ENCODE peak calls at places on chromosomes 11 and 22, in nine cellular contexts. V is GM19239, G is cardiac septum, T is EH, C is Calu3, Q is HEK293T, P is T-helper 17 cell, L is ureter, J is G401. I is an unnamed sample.

GRCh38 chr11:121510438-121510837 is 57.7 kb upstream of the SORL1-AS1 start:
- DNase-seq in V (no peak), G (no peak), T (no peak), C (no peak), Q (no peak), P (no peak), L (no peak), J (no peak), I (no peak)

GRCh38 chr11:128686745-128687177 is 7.1 kb upstream of the FLI1 start:
- DNase-seq in V (peak), G (no peak), T (peak), C (no peak), Q (no peak), P (peak), L (no peak), J (no peak), I (peak)

GRCh38 chr22:48876951-48877350 is 950.7 kb downstream of the BRD1 start:
- DNase-seq in V (no peak), G (no peak), T (no peak), C (no peak), Q (no peak), P (no peak), L (no peak), J (no peak), I (no peak)

GRCh38 chr11:75427181-75427580 is 5.8 kb downstream of the KLHL35 start:
- DNase-seq in V (no peak), G (no peak), T (no peak), C (no peak), Q (no peak), P (no peak), L (no peak), J (no peak), I (no peak)

GRCh38 chr11:128711136-128711535 is 17.3 kb downstream of the FLI1 start:
- DNase-seq in V (no peak), G (no peak), T (peak), C (no peak), Q (no peak), P (no peak), L (no peak), J (no peak), I (peak)

GRCh38 chr11:122784325-122785155 is 53.8 kb upstream of the CRTAM start:
- DNase-seq in V (no peak), G (no peak), T (peak), C (no peak), Q (no peak), P (no peak), L (peak), J (peak), I (peak)

GRCh38 chr11:32489464-32489863 is 54.1 kb upstream of the WT1 start:
- DNase-seq in V (no peak), G (peak), T (no peak), C (no peak), Q (no peak), P (no peak), L (no peak), J (no peak), I (no peak)

GRCh38 chr22:27284314-27284713 is 517.2 kb downstream of the MN1 start:
- DNase-seq in V (no peak), G (no peak), T (no peak), C (no peak), Q (no peak), P (no peak), L (no peak), J (no peak), I (no peak)

GRCh38 chr11:81203876-81204275 is 1529.8 kb downstream of the FAM181B start:
- DNase-seq in V (no peak), G (no peak), T (no peak), C (no peak), Q (no peak), P (no peak), L (no peak), J (no peak), I (no peak)

GRCh38 chr11:96393753-96394348 is 4.0 kb downstream of the JRKL start:
- DNase-seq in V (no peak), G (no peak), T (peak), C (no peak), Q (peak), P (no peak), L (no peak), J (peak), I (peak)

GRCh38 chr22:20058989-20059770 is 20.9 kb upstream of the DGCR8 start:
- DNase-seq in V (no peak), G (no peak), T (no peak), C (no peak), Q (no peak), P (no peak), L (no peak), J (no peak), I (no peak)

GRCh38 chr22:30104501-30105156 is 24.4 kb downstream of the HORMAD2 start:
- DNase-seq in V (no peak), G (no peak), T (peak), C (no peak), Q (no peak), P (no peak), L (no peak), J (no peak), I (no peak)

GRCh38 chr22:33842006-33842354 is 78.3 kb downstream of the LARGE1 start:
- DNase-seq in V (no peak), G (no peak), T (no peak), C (no peak), Q (no peak), P (no peak), L (no peak), J (no peak), I (no peak)

GRCh38 chr22:43883719-43884415 is 7.9 kb downstream of the PNPLA5 start:
- DNase-seq in V (no peak), G (peak), T (no peak), C (no peak), Q (no peak), P (no peak), L (no peak), J (no peak), I (no peak)

GRCh38 chr11:61860054-61860903 is 31.1 kb downstream of the FADS3 start:
- DNase-seq in V (no peak), G (peak), T (peak), C (peak), Q (no peak), P (no peak), L (peak), J (peak), I (no peak)

GRCh38 chr22:35215993-35216392 is 41.3 kb upstream of the HMGXB4 start:
- DNase-seq in V (no peak), G (no peak), T (no peak), C (no peak), Q (no peak), P (no peak), L (no peak), J (no peak), I (no peak)

I was measured in mammary epithelial cell.